ENCODE peak calls at places on chromosomes 12 and 14, in seven cellular contexts. G, S, U, T, F, H and I are unnamed samples. For H3K4me1, the result is how much of the 10 kb centered on the place peaks cover.

GRCh38 chr14:67491285-67491684 is 2.8 kb upstream of the TMEM229B start:
- DNase-seq in T (no peak), G (no peak), H (no peak), F (no peak), S (no peak), U (no peak), I (peak)

GRCh38 chr12:1206118-1206734 is 215.2 kb downstream of the ERC1 start:
- DNase-seq in U (no peak), G (no peak), H (no peak), S (no peak), F (no peak), T (no peak), I (no peak)

GRCh38 chr12:51056242-51056641 is 8.1 kb downstream of the LETMD1 start:
- DNase-seq in G (no peak), T (no peak), H (no peak), S (peak), U (no peak), F (peak), I (no peak)

GRCh38 chr12:57521475-57522018 is 1.1 kb upstream of the MBD6 start:
- DNase-seq in U (peak), T (peak), S (peak), G (peak), H (peak), F (peak), I (peak)

GRCh38 chr14:48914382-48914781 is 671.8 kb downstream of the RPS29 start:
- DNase-seq in F (no peak), T (no peak), U (no peak), H (no peak), S (no peak), G (no peak), I (no peak)

GRCh38 chr12:18358930-18359329 is 97.6 kb downstream of the PIK3C2G start:
- DNase-seq in F (no peak), G (no peak), H (no peak), S (no peak), T (no peak), U (no peak), I (no peak)

GRCh38 chr14:105058521-105059034 is 6.7 kb downstream of the GPR132 start:
- DNase-seq in U (no peak), F (no peak), H (no peak), S (no peak), G (no peak), T (peak), I (peak)

GRCh38 chr14:59305836-59306555 is 117.5 kb downstream of the DAAM1 start:
- DNase-seq in S (peak), H (no peak), U (no peak), G (no peak), T (no peak), F (peak), I (no peak)

GRCh38 chr14:50101417-50101816 is 15.0 kb downstream of the VCPKMT start:
- DNase-seq in F (no peak), H (no peak), T (no peak), G (no peak), U (no peak), S (no peak), I (no peak)

GRCh38 chr12:103313894-103314293 is 181.9 kb downstream of the C12orf42 start:
- DNase-seq in F (no peak), H (no peak), U (no peak), T (no peak), S (no peak), G (no peak), I (no peak)

GRCh38 chr14:81955123-81955522 is 421.5 kb upstream of the SEL1L start:
- DNase-seq in F (no peak), S (no peak), U (no peak), T (no peak), H (no peak), G (no peak), I (no peak)

GRCh38 chr12:54980341-54980740 is 4.2 kb downstream of the TESPA1 start:
- DNase-seq in U (no peak), T (no peak), S (no peak), F (no peak), G (no peak), H (no peak), I (no peak)

GRCh38 chr12:50224026-50224692 is 57.0 kb upstream of the CERS5 start:
- DNase-seq in F (peak), H (peak), U (no peak), T (peak), S (peak), G (no peak), I (no peak)

DNA sequence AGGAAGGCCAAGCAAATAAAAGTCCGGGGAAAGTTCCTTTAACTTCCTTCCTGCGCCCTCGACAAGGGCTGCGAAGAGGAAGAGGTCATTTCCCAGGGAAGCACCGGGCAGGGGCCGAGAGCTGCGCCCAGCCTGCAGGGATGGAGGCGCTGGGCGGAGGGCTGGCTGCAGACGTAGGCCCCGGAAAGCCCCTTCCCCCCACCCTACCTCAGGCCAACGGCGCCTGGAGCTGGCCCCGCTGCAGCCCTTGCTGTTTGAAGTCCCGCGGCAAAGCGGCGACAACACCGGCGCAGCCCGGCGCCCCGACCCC is 65.0 kb upstream of the PTGR2 start:
- DNase-seq in G (peak), H (peak), S (peak), F (peak), U (no peak), T (peak), I (peak)
- H3K4me1 ChIP-seq in G (half or more), H (half or more), S (under half), F (under half), U (under half), T (under half), I (under half)

GRCh38 chr14:68806526-68807147 is 13.8 kb upstream of the ZFP36L1 start:
- DNase-seq in F (no peak), U (peak), T (no peak), H (peak), S (no peak), G (no peak), I (no peak)

GRCh38 chr14:68808696-68809095 is 15.8 kb upstream of the ZFP36L1 start:
- DNase-seq in S (no peak), H (no peak), G (no peak), T (peak), U (peak), F (no peak), I (no peak)

GRCh38 chr14:68809524-68809923 is 16.7 kb upstream of the ZFP36L1 start:
- DNase-seq in H (no peak), F (no peak), U (peak), T (no peak), S (no peak), G (no peak), I (no peak)

GRCh38 chr14:68807987-68808386 is 15.1 kb upstream of the ZFP36L1 start:
- DNase-seq in H (no peak), U (peak), G (peak), S (no peak), F (no peak), T (no peak), I (no peak)

DNA sequence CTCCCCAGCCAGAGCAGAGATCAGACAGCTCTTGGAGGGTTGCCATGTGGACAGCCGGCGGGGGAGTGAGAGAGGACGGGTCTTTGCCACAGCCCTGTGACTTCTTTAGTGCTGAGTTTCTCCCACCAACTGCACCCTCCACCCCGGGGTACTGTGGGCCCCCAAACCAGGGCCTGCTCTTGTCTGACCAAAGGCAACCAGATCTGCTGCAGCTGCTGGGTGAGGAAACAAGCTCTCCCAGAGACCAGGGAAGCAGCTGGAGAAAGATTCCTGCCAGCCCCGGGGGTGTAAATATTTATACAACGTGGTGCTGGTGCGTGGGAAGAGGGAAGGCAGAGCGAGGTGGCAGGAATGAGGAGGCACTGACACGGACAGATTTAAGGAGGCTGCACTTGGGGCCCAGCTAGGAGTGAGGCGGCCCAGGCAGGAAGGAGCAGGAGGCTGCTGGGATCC is 14.3 kb upstream of the ZFP36L1 start:
- DNase-seq in G (peak), U (peak), F (peak), S (peak), H (peak), T (peak), I (peak)
- H3K4me1 ChIP-seq in G (under half), U (under half), F (under half), S (under half), H (under half), T (under half), I (under half)

DNA sequence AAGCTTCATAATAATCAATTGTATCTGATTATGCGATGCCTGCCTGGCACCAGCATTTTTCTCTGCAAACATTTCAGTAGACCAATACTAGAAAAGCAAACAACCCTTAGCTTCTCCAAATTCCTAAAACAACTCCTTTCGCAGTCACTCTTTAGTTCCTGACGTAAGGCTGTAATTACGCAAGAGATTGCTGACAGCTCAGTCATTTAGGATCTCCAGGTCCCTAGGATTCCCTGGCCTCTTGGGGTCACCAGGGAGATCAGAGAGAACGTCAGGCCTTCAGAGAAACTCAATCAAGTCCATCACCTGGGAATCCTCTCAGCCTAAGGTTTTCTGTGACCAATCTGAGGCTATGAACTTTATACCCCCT is 390.6 kb downstream of the PAWR start:
- DNase-seq in T (no peak), F (peak), U (no peak), G (no peak), S (peak), H (no peak), I (no peak)
- H3K4me1 ChIP-seq in T (under half), F (under half), U (under half), G (under half), S (under half), H (under half), I (under half)

DNA sequence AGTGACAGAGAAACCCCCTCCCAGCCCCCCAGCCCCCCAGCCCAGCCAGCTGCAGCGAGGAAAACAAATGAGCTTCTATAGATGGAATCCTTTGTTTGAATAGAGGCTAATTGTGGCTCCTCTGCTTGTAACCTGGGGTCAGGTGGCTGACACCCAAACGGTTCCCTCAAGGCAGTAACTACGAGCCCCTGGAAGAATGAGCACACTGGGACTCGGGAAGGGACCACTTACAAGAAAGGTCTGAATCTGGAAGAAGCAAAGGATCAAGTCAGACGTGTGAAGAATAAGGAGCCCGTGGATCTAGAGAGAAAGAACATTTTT is 108.7 kb upstream of the FUT8 start:
- DNase-seq in H (no peak), U (no peak), G (no peak), T (no peak), S (no peak), F (no peak), I (no peak)
- H3K4me1 ChIP-seq in H (under half), U (under half), G (under half), T (under half), S (under half), F (under half), I (under half)